ENCODE peak calls at places on chromosomes 1 and 21, in eight cellular contexts. P is A549, K is IMR-90, Y is K562, T is Peyer's patch, I is adrenal gland, A is spleen, C is breast epithelium. E is an unnamed sample.

GRCh38 chr1:234844479-234845031 is 234.6 kb upstream of the IRF2BP2 start:
- DNase-seq in P (no peak), K (peak), Y (no peak), T (no peak), I (no peak), A (no peak), C (no peak), E (no peak)

GRCh38 chr1:76314730-76315129 is 240.2 kb downstream of the ST6GALNAC3 start:
- DNase-seq in P (no peak), K (no peak), Y (no peak), T (no peak), I (no peak), A (no peak), C (no peak), E (no peak)

GRCh38 chr21:41630249-41630648 is 122.3 kb upstream of the TMPRSS2 start:
- DNase-seq in P (peak), K (peak), Y (no peak), T (peak), I (no peak), A (no peak), C (no peak), E (no peak)

GRCh38 chr1:19465650-19466049 is 19.7 kb downstream of the CAPZB start:
- DNase-seq in P (no peak), K (no peak), Y (no peak), T (no peak), I (no peak), A (no peak), C (no peak), E (no peak)

GRCh38 chr1:111576547-111576946 is 43.0 kb upstream of the RAP1A start:
- DNase-seq in P (no peak), K (no peak), Y (no peak), T (peak), I (no peak), A (no peak), C (no peak), E (peak)

GRCh38 chr1:49106438-49106837 is 329.7 kb upstream of the BEND5 start:
- DNase-seq in P (peak), K (no peak), Y (no peak), T (no peak), I (no peak), A (no peak), C (no peak), E (no peak)

GRCh38 chr1:14826172-14826636 is 227.7 kb downstream of the KAZN start:
- DNase-seq in P (no peak), K (peak), Y (no peak), T (peak), I (no peak), A (no peak), C (no peak), E (no peak)

GRCh38 chr1:24927886-24928630 is 2.0 kb downstream of the RUNX3 start:
- DNase-seq in P (no peak), K (no peak), Y (no peak), T (no peak), I (no peak), A (no peak), C (no peak), E (no peak)

GRCh38 chr1:223556414-223557124 is 108.9 kb downstream of the CAPN8 start:
- DNase-seq in P (peak), K (peak), Y (peak), T (peak), I (peak), A (no peak), C (no peak), E (peak)

GRCh38 chr21:45570826-45571601 is 28.8 kb upstream of the SLC19A1 start:
- DNase-seq in P (no peak), K (peak), Y (no peak), T (peak), I (peak), A (peak), C (no peak), E (no peak)

GRCh38 chr1:6914646-6915178 is 129.5 kb downstream of the CAMTA1 start:
- DNase-seq in P (no peak), K (no peak), Y (no peak), T (no peak), I (no peak), A (no peak), C (no peak), E (no peak)

GRCh38 chr1:97277891-97278662 is 556.5 kb downstream of the PTBP2 start:
- DNase-seq in P (peak), K (peak), Y (no peak), T (no peak), I (no peak), A (no peak), C (no peak), E (no peak)

GRCh38 chr1:55288245-55288644 is 73.1 kb upstream of the USP24 start:
- DNase-seq in P (no peak), K (no peak), Y (no peak), T (peak), I (no peak), A (no peak), C (no peak), E (no peak)

GRCh38 chr21:45084121-45084520 is 9.7 kb downstream of the ADARB1 start:
- DNase-seq in P (no peak), K (no peak), Y (no peak), T (peak), I (peak), A (no peak), C (no peak), E (no peak)

GRCh38 chr1:39061951-39062350 is 35.8 kb downstream of the NDUFS5 start:
- DNase-seq in P (peak), K (peak), Y (no peak), T (no peak), I (no peak), A (no peak), C (no peak), E (no peak)

GRCh38 chr1:42815938-42816599 is 853 bp upstream of the ERMAP start:
- DNase-seq in P (no peak), K (peak), Y (no peak), T (no peak), I (no peak), A (no peak), C (no peak), E (peak)

GRCh38 chr1:234779160-234779538 is 169.2 kb upstream of the IRF2BP2 start:
- DNase-seq in P (no peak), K (no peak), Y (peak), T (no peak), I (no peak), A (peak), C (no peak), E (peak)

GRCh38 chr21:39715804-39716397 is 29.1 kb upstream of the IGSF5 start:
- DNase-seq in P (peak), K (peak), Y (peak), T (peak), I (peak), A (no peak), C (no peak), E (peak)

GRCh38 chr1:87880747-87881133 is 552.1 kb downstream of the LMO4 start:
- DNase-seq in P (no peak), K (peak), Y (no peak), T (no peak), I (no peak), A (no peak), C (no peak), E (no peak)

GRCh38 chr21:36188937-36189336 is 32.3 kb downstream of the DOP1B start:
- DNase-seq in P (no peak), K (no peak), Y (no peak), T (no peak), I (no peak), A (no peak), C (no peak), E (no peak)
- TF ChIP-seq POLR2A in P (no peak), K (no peak), Y (no peak), T (no peak), I (no peak), A (no peak), C (no peak), E (no peak)

GRCh38 chr1:28369518-28370219 is at the start of gene PHACTR4:
- DNase-seq in P (peak), K (peak), Y (peak), T (peak), I (peak), A (peak), C (peak), E (peak)
- TF ChIP-seq POLR2A in P (peak), K (peak), Y (peak), T (peak), I (peak), A (no peak), C (peak), E (peak)

DNA sequence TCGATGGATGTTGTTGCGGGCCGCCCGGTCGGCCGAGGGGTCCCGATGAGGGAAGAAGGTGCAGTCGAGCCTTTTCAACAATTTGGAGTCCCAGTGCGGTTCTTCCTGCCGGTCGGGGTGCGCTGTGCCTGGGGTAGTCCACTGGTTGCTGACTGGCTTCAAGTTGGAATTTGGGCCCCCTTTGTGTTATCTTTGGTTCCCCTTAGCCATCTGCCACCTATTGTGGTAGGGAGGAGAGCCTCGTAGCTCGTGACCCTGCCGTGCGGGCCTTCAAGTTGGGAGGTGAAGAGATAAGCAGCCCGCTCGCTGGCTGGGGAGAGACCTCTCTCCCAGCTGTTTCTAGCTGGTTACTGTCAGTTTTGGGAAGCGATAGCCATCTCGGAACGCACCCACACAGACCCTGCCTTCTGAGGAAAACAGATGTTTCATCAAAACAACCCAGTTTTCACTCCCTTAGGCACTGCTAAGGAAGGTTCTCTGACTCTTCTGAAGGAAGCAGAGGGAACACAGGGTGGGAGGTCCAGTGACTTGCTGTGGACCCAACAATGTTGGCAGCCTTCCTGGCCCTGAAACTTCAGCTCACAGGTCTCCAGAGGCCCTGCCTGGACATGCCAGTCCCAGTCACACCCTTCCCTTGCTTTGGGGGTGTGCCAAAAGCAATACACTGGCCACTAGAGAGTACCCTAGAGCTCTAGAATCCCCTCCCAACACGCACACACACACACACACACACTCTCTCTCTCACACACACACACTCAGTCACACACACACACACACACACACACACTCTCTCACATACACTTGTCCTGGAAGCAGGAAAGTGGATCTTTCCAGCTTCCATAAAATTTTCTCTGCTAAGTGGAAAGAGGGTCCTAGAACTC is 1.0 kb downstream of the BTG2 start:
- DNase-seq in P (peak), K (peak), Y (peak), T (peak), I (peak), A (peak), C (peak), E (peak)
- TF ChIP-seq POLR2A in P (no peak), K (no peak), Y (no peak), T (peak), I (peak), A (no peak), C (no peak), E (peak)

GRCh38 chr1:230122361-230123279 is 55.6 kb downstream of the GALNT2 start:
- DNase-seq in P (no peak), K (no peak), Y (no peak), T (no peak), I (no peak), A (no peak), C (no peak), E (no peak)
- TF ChIP-seq POLR2A in P (no peak), K (no peak), Y (no peak), T (no peak), I (no peak), A (no peak), C (no peak), E (no peak)

E was measured in erythroblast.